ENCODE peak calls at places on chromosomes 7 and 10, in seven cellular contexts. P, M, R, W, Z, D and K are unnamed samples.

GRCh38 chr7:69630292-69630691 is 32.0 kb downstream of the AUTS2 start:
- DNase-seq in P (no peak), M (no peak), R (no peak), W (peak; percentile 56), Z (peak; percentile 72), D (no peak), K (no peak)

GRCh38 chr10:120503695-120504094 is 46.7 kb downstream of the PLPP4 start:
- DNase-seq in P (no peak), M (no peak), R (no peak), W (no peak), Z (no peak), D (no peak), K (no peak)

GRCh38 chr7:142357953-142358520 is 100.2 kb upstream of the PRSS58 start:
- DNase-seq in P (peak; percentile 38), M (no peak), R (no peak), W (peak; percentile 85), Z (peak; percentile 38), D (no peak), K (no peak)

GRCh38 chr7:46220066-46220630 is 299.1 kb upstream of the IGFBP3 start:
- DNase-seq in P (no peak), M (no peak), R (no peak), W (no peak), Z (no peak), D (no peak), K (no peak)

GRCh38 chr10:72259491-72260214 is 14.1 kb upstream of the DDIT4 start:
- DNase-seq in P (no peak), M (peak; percentile 31), R (no peak), W (peak; percentile 96), Z (peak; percentile 47), D (no peak), K (no peak)

GRCh38 chr10:5776150-5776880 is 36.9 kb downstream of the GDI2 start:
- DNase-seq in P (no peak), M (no peak), R (no peak), W (peak; percentile 16), Z (no peak), D (no peak), K (no peak)

GRCh38 chr7:2882111-2882510 is 38.0 kb upstream of the GNA12 start:
- DNase-seq in P (no peak), M (no peak), R (no peak), W (no peak), Z (no peak), D (no peak), K (no peak)

GRCh38 chr10:61942997-61943457 is 41.5 kb downstream of the ARID5B start:
- DNase-seq in P (no peak), M (no peak), R (no peak), W (peak; percentile 65), Z (peak; percentile 25), D (no peak), K (no peak)

GRCh38 chr10:123972481-123973401 is 81.1 kb upstream of the CPXM2 start:
- DNase-seq in P (no peak), M (peak; percentile 54), R (no peak), W (no peak), Z (no peak), D (no peak), K (no peak)

GRCh38 chr10:113047963-113048781 is 98.1 kb downstream of the TCF7L2 start:
- DNase-seq in P (no peak), M (no peak), R (no peak), W (no peak), Z (no peak), D (no peak), K (no peak)

GRCh38 chr7:32290015-32290414 is 200.2 kb downstream of the LSM5 start:
- DNase-seq in P (no peak), M (no peak), R (no peak), W (no peak), Z (no peak), D (peak; percentile 62), K (no peak)

GRCh38 chr10:107653832-107654287 is 489.4 kb upstream of the SORCS1 start:
- DNase-seq in P (no peak), M (no peak), R (no peak), W (peak; percentile 38), Z (peak; percentile 0), D (no peak), K (peak; percentile 54)

GRCh38 chr10:32149257-32149955 is 93.2 kb upstream of the KIF5B start:
- DNase-seq in P (no peak), M (no peak), R (no peak), W (peak; percentile 96), Z (peak; percentile 95), D (peak; percentile 56), K (peak; percentile 85)

GRCh38 chr7:77697535-77697831 is 1.2 kb downstream of the RSBN1L start:
- DNase-seq in P (no peak), M (no peak), R (no peak), W (no peak), Z (no peak), D (peak; percentile 40), K (no peak)

GRCh38 chr7:88759216-88759955 is at the start of gene ZNF804B:
- DNase-seq in P (no peak), M (peak; percentile 80), R (no peak), W (no peak), Z (no peak), D (peak; percentile 15), K (no peak)

GRCh38 chr7:99579956-99580777 is 17.9 kb upstream of the TMEM225B start:
- DNase-seq in P (no peak), M (peak; percentile 80), R (peak; percentile 72), W (peak; percentile 52), Z (no peak), D (peak; percentile 27), K (no peak)

GRCh38 chr7:87600130-87601124 is at the start of gene ABCB1:
- DNase-seq in P (no peak), M (peak; percentile 81), R (peak; percentile 50), W (peak; percentile 30), Z (no peak), D (peak; percentile 33), K (peak; percentile 96)

GRCh38 chr10:74213571-74214162 is 62.6 kb downstream of the ADK start:
- DNase-seq in P (no peak), M (no peak), R (peak; percentile 54), W (peak; percentile 74), Z (peak; percentile 42), D (no peak), K (peak; percentile 33)

GRCh38 chr10:123622381-123622780 is 43.8 kb upstream of the GPR26 start:
- DNase-seq in P (no peak), M (no peak), R (no peak), W (no peak), Z (no peak), D (no peak), K (no peak)

GRCh38 chr10:31584789-31585406 is 265.9 kb downstream of the ZEB1 start:
- DNase-seq in P (no peak), M (no peak), R (no peak), W (peak; percentile 55), Z (no peak), D (no peak), K (no peak)

GRCh38 chr7:12067156-12067831 is 143.8 kb upstream of the TMEM106B start:
- DNase-seq in P (no peak), M (no peak), R (peak; percentile 54), W (peak; percentile 76), Z (peak; percentile 48), D (no peak), K (peak; percentile 50)

GRCh38 chr10:113983552-113983951 is 60.1 kb upstream of the ADRB1 start:
- DNase-seq in P (no peak), M (no peak), R (no peak), W (no peak), Z (no peak), D (no peak), K (no peak)

GRCh38 chr7:22445140-22445722 is 54.8 kb downstream of the STEAP1B start:
- DNase-seq in P (no peak), M (peak; percentile 83), R (no peak), W (peak; percentile 68), Z (no peak), D (peak; percentile 86), K (peak; percentile 46)

GRCh38 chr10:7424315-7424714 is 13.5 kb upstream of the SFMBT2 start:
- DNase-seq in P (no peak), M (peak; percentile 75), R (no peak), W (no peak), Z (no peak), D (no peak), K (no peak)

GRCh38 chr7:151012921-151013347 is 11.4 kb downstream of the ATG9B start:
- DNase-seq in P (no peak), M (no peak), R (no peak), W (peak; percentile 33), Z (peak; percentile 33), D (no peak), K (no peak)

DNA sequence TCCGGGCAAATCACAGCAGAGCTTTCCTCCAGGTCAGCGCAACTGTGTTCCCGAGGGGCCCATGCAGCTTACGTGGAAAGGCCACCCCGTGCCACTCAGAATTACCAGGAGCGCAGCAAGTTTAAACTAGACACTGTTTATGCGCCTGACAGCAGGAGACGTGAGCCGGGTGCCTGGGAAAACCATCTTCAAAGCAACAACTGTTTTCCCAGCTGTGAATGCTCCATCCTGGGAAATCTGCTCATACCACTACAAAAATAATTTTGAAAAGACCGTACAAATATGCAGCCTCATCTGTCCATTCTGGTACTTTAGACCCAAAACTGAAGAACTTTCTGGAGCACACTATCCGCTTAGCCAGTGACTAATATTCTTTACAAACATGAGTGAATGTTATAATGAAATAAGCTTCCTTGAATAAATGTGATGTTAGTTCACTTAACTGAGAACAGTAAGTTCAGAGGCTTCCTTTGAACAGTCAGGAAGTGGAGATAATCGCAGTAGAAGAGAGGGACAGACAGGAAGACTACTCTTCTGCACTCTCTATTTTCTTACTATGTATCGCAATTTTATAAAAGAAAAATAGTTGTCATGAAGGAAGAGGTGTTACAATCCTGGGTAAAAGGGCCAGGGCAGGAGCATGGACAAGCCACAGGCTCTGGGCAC is 16.7 kb downstream of the GPER1 start:
- DNase-seq in P (no peak), M (peak; percentile 31), R (no peak), W (no peak), Z (no peak), D (no peak), K (no peak)
- H3K27ac ChIP-seq in P (no peak overlapping the region), M (no peak overlapping the region), R (no peak overlapping the region), W (no peak overlapping the region), Z (no peak overlapping the region), D (peak overlapping the region; percentile 59), K (no peak overlapping the region)

GRCh38 chr7:74183142-74183541 is 9.0 kb downstream of the EIF4H start:
- DNase-seq in P (no peak), M (no peak), R (no peak), W (no peak), Z (no peak), D (no peak), K (peak; percentile 43)
- H3K27ac ChIP-seq in P (no peak overlapping the region), M (peak overlapping the region; percentile 25), R (no peak overlapping the region), W (no peak overlapping the region), Z (no peak overlapping the region), D (peak overlapping the region; percentile 52), K (peak overlapping the region; percentile 22)

DNA sequence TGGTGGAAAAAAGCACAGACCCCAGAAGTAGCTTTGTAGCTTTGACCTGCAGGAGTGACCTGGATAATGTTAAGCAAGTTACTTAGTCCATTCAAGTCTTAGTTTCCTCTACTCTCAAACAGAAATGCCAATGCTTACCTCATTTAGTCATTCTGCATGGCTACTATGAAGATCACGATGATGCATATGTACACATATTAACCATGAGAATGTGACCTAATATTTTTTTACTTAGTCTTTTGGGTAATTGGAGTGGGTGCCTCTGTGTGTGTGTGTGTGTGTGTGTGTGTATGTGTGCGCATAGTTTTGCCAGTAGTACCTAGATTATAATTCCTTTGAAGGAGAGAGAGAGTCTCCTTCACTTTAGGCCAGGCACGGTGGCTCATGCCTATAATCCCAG is 95.8 kb downstream of the NRP1 start:
- DNase-seq in P (peak; percentile 74), M (no peak), R (no peak), W (peak; percentile 66), Z (peak; percentile 81), D (no peak), K (no peak)
- H3K27ac ChIP-seq in P (peak overlapping the region; percentile 96), M (peak overlapping the region; percentile 25), R (no peak overlapping the region), W (peak overlapping the region; percentile 71), Z (peak overlapping the region; percentile 84), D (peak overlapping the region; percentile 76), K (no peak overlapping the region)

GRCh38 chr10:86950349-86950748 is 7.1 kb downstream of the MMRN2 start:
- DNase-seq in P (no peak), M (no peak), R (no peak), W (no peak), Z (no peak), D (no peak), K (no peak)
- H3K27ac ChIP-seq in P (no peak overlapping the region), M (no peak overlapping the region), R (peak overlapping the region; percentile 51), W (no peak overlapping the region), Z (no peak overlapping the region), D (peak overlapping the region; percentile 88), K (no peak overlapping the region)